ENCODE peak calls at places on chromosomes 5 and 9, in eight cellular contexts. X, D, M, Z, I, S, L and Q are unnamed samples.

GRCh38 chr5:59123595-59124561 is 541.0 kb downstream of the RAB3C start:
- DNase-seq in L (no peak), X (no peak), I (no peak), Z (no peak), M (no peak), D (no peak), S (no peak), Q (no peak)

GRCh38 chr5:96957125-96958041 is 21.5 kb downstream of the LNPEP start:
- DNase-seq in L (no peak), D (no peak), Z (no peak), M (no peak), X (no peak), I (no peak), S (no peak), Q (no peak)

GRCh38 chr5:159525117-159525516 is 194.8 kb upstream of the IL12B start:
- DNase-seq in S (no peak), Z (peak), I (peak), M (no peak), L (no peak), X (no peak), D (no peak), Q (no peak)

GRCh38 chr9:129175825-129176633 is 2.0 kb downstream of the IER5L start:
- DNase-seq in X (peak), D (peak), Z (peak), I (peak), M (peak), S (peak), L (peak), Q (peak)

GRCh38 chr5:172377438-172377837 is 76.9 kb downstream of the SH3PXD2B start:
- DNase-seq in I (no peak), M (no peak), Z (no peak), L (no peak), X (no peak), S (no peak), D (no peak), Q (no peak)

GRCh38 chr5:25362799-25363198 is 718.0 kb upstream of the CDH10 start:
- DNase-seq in M (no peak), D (peak), Z (no peak), L (no peak), S (no peak), I (no peak), X (no peak), Q (no peak)

GRCh38 chr5:111389390-111390082 is 122.8 kb downstream of the STARD4 start:
- DNase-seq in X (no peak), M (peak), L (peak), Z (peak), S (peak), I (no peak), D (no peak), Q (peak)

GRCh38 chr5:4080370-4080769 is 484.7 kb downstream of the IRX1 start:
- DNase-seq in S (no peak), M (no peak), I (no peak), L (no peak), X (no peak), D (no peak), Z (no peak), Q (no peak)

GRCh38 chr5:179732918-179733763 is 519 bp downstream of the MAML1 start:
- DNase-seq in M (peak), D (peak), Z (peak), S (peak), L (peak), I (peak), X (peak), Q (no peak)

GRCh38 chr9:37732086-37732744 is 21.4 kb upstream of the TRMT10B start:
- DNase-seq in D (no peak), X (no peak), I (no peak), L (no peak), Z (no peak), M (no peak), S (no peak), Q (no peak)

GRCh38 chr5:50967388-50968039 is 301.1 kb downstream of the PARP8 start:
- DNase-seq in D (peak), L (no peak), S (no peak), I (peak), X (peak), M (no peak), Z (no peak), Q (no peak)

GRCh38 chr9:1284727-1285126 is 234.6 kb downstream of the DMRT2 start:
- DNase-seq in L (no peak), I (no peak), D (no peak), M (no peak), X (no peak), S (no peak), Z (no peak), Q (no peak)

GRCh38 chr9:121357011-121357410 is 13.0 kb downstream of the STOM start:
- DNase-seq in X (no peak), S (no peak), Z (no peak), L (no peak), M (no peak), I (no peak), D (no peak), Q (no peak)

GRCh38 chr5:159819671-159820411 is 96.4 kb upstream of the ADRA1B start:
- DNase-seq in Z (no peak), M (peak), L (peak), I (no peak), D (no peak), S (no peak), X (no peak), Q (no peak)

GRCh38 chr5:136957428-136957827 is 541.7 kb downstream of the SPOCK1 start:
- DNase-seq in D (no peak), X (no peak), Z (no peak), S (no peak), L (no peak), I (no peak), M (peak), Q (no peak)

GRCh38 chr9:120928015-120928719 is 1.6 kb upstream of the TRAF1 start:
- DNase-seq in S (no peak), D (peak), X (no peak), Z (no peak), L (no peak), M (no peak), I (no peak), Q (no peak)

GRCh38 chr9:82052081-82052480 is 63.5 kb downstream of the SPATA31D1 start:
- DNase-seq in D (no peak), S (no peak), X (no peak), M (no peak), I (no peak), Z (no peak), L (no peak), Q (no peak)

GRCh38 chr5:13339022-13339421 is 605.5 kb downstream of the DNAH5 start:
- DNase-seq in X (no peak), L (no peak), I (no peak), M (peak), S (no peak), D (no peak), Z (no peak), Q (no peak)

GRCh38 chr9:131264231-131264630 is 12.1 kb downstream of the FAM78A start:
- DNase-seq in I (no peak), M (no peak), L (no peak), D (no peak), Z (no peak), S (no peak), X (no peak), Q (no peak)

GRCh38 chr9:114803886-114804285 is 2.0 kb downstream of the TNFSF15 start:
- DNase-seq in M (no peak), Z (peak), X (no peak), D (no peak), L (no peak), I (no peak), S (peak), Q (no peak)

GRCh38 chr9:34382879-34383278 is 6.2 kb upstream of the MYORG start:
- DNase-seq in S (no peak), I (no peak), L (no peak), Z (no peak), D (no peak), X (no peak), M (no peak), Q (no peak)

GRCh38 chr5:35202319-35203111 is 27.8 kb downstream of the PRLR start:
- DNase-seq in S (peak), I (peak), D (no peak), X (peak), M (peak), L (peak), Z (peak), Q (peak)

GRCh38 chr5:175749591-175749990 is 91.7 kb downstream of the HRH2 start:
- DNase-seq in S (no peak), M (peak), X (no peak), I (no peak), D (no peak), Z (no peak), L (no peak), Q (no peak)

GRCh38 chr9:81035171-81035570 is 654.2 kb downstream of the TLE1 start:
- DNase-seq in I (peak), Z (peak), S (peak), X (no peak), L (peak), M (no peak), D (no peak), Q (peak)

GRCh38 chr5:86795659-86796058 is 177.9 kb downstream of the COX7C start:
- DNase-seq in L (no peak), I (no peak), S (no peak), Z (no peak), D (no peak), X (no peak), M (no peak), Q (no peak)

GRCh38 chr5:40676643-40677333 is 2.9 kb upstream of the PTGER4 start:
- DNase-seq in I (peak), L (peak), X (no peak), M (peak), S (peak), D (no peak), Z (peak), Q (peak)

GRCh38 chr9:93183663-93184438 is at the start of gene WNK2:
- DNase-seq in L (peak), I (no peak), S (no peak), D (no peak), Z (no peak), M (no peak), X (no peak), Q (peak)

GRCh38 chr5:114391321-114391720 is 29.5 kb downstream of the KCNN2 start:
- DNase-seq in I (peak), L (no peak), M (peak), S (peak), Z (peak), D (no peak), X (no peak), Q (peak)

GRCh38 chr9:15142903-15143534 is 164.0 kb downstream of the TTC39B start:
- DNase-seq in L (peak), X (no peak), D (no peak), M (peak), I (peak), Z (peak), S (peak), Q (no peak)

GRCh38 chr5:132372542-132372941 is 3.0 kb downstream of the SLC22A5 start:
- DNase-seq in X (no peak), S (no peak), D (no peak), Z (no peak), I (no peak), L (no peak), M (no peak), Q (no peak)

GRCh38 chr9:116998305-116998704 is 311.2 kb downstream of the TRIM32 start:
- DNase-seq in D (no peak), Z (peak), M (peak), X (peak), I (no peak), S (peak), L (peak), Q (no peak)

GRCh38 chr5:142529626-142530278 is 156.1 kb downstream of the FGF1 start:
- DNase-seq in Z (peak), D (no peak), M (peak), I (peak), X (no peak), S (peak), L (no peak), Q (peak)

GRCh38 chr5:32254987-32255900 is 57.5 kb downstream of the MTMR12 start:
- DNase-seq in Z (peak), I (no peak), S (no peak), L (peak), M (no peak), X (no peak), D (no peak), Q (no peak)

GRCh38 chr5:148776780-148777179 is 49.6 kb upstream of the ADRB2 start:
- DNase-seq in M (peak), X (no peak), L (peak), I (peak), S (peak), Z (peak), D (no peak), Q (peak)

GRCh38 chr9:91783876-91784672 is 166.0 kb downstream of the ROR2 start:
- DNase-seq in M (no peak), L (no peak), X (no peak), D (peak), Z (no peak), I (no peak), S (no peak), Q (no peak)

GRCh38 chr9:69746859-69747560 is 12.8 kb downstream of the PTAR1 start:
- DNase-seq in L (no peak), D (no peak), X (no peak), Z (no peak), S (no peak), I (no peak), M (no peak), Q (no peak)

GRCh38 chr5:180486636-180487149 is 7.5 kb upstream of the CNOT6 start:
- DNase-seq in M (peak), D (peak), S (no peak), L (no peak), I (no peak), X (no peak), Z (no peak), Q (no peak)